ENCODE peak calls at places on chromosomes 11 and 22, in eight cellular contexts. One of them, this sample, is unnamed.

GRCh38 chr11:12684354-12684753 is 10.1 kb downstream of the TEAD1 start:
- DNase-seq in NCI-H510A treated with DMSO at 0.1 percent for 48 hours: no peak
- DNase-seq in SK-N-SH: no peak
- DNase-seq in SHP77 treated with DMSO at 0.1 percent for 48 hours: no peak
- DNase-seq in stimulated activated CD8-positive, alpha-beta memory T cell treated with anti-CD3 and anti-CD28 coated beads, Interleukin-4, amount 100 ng/mL, for 1 hour: no peak
- DNase-seq in right atrium auricular region: no peak
- DNase-seq in NCI-H774: no peak
- DNase-seq in aorta: no peak
- DNase-seq in this sample: no peak

GRCh38 chr22:30423296-30423958 is 2.1 kb upstream of the MTFP1 start:
- DNase-seq in NCI-H510A treated with DMSO at 0.1 percent for 48 hours: peak
- DNase-seq in SK-N-SH: no peak
- DNase-seq in SHP77 treated with DMSO at 0.1 percent for 48 hours: no peak
- DNase-seq in stimulated activated CD8-positive, alpha-beta memory T cell treated with anti-CD3 and anti-CD28 coated beads, Interleukin-4, amount 100 ng/mL, for 1 hour: no peak
- DNase-seq in right atrium auricular region: no peak
- DNase-seq in NCI-H774: no peak
- DNase-seq in aorta: peak
- DNase-seq in this sample: peak

GRCh38 chr11:1938343-1939005 is 8.7 kb upstream of the MRPL23 start:
- DNase-seq in NCI-H510A treated with DMSO at 0.1 percent for 48 hours: no peak
- DNase-seq in SK-N-SH: peak
- DNase-seq in SHP77 treated with DMSO at 0.1 percent for 48 hours: no peak
- DNase-seq in stimulated activated CD8-positive, alpha-beta memory T cell treated with anti-CD3 and anti-CD28 coated beads, Interleukin-4, amount 100 ng/mL, for 1 hour: no peak
- DNase-seq in right atrium auricular region: no peak
- DNase-seq in NCI-H774: no peak
- DNase-seq in aorta: peak
- DNase-seq in this sample: no peak

GRCh38 chr11:68017858-68018729 is 8.0 kb downstream of the ALDH3B1 start:
- DNase-seq in NCI-H510A treated with DMSO at 0.1 percent for 48 hours: no peak
- DNase-seq in SK-N-SH: no peak
- DNase-seq in SHP77 treated with DMSO at 0.1 percent for 48 hours: no peak
- DNase-seq in stimulated activated CD8-positive, alpha-beta memory T cell treated with anti-CD3 and anti-CD28 coated beads, Interleukin-4, amount 100 ng/mL, for 1 hour: no peak
- DNase-seq in right atrium auricular region: no peak
- DNase-seq in NCI-H774: no peak
- DNase-seq in aorta: no peak
- DNase-seq in this sample: no peak

GRCh38 chr11:116871248-116871647 is 33.8 kb upstream of the APOA1 start:
- DNase-seq in NCI-H510A treated with DMSO at 0.1 percent for 48 hours: no peak
- DNase-seq in SK-N-SH: no peak
- DNase-seq in SHP77 treated with DMSO at 0.1 percent for 48 hours: no peak
- DNase-seq in stimulated activated CD8-positive, alpha-beta memory T cell treated with anti-CD3 and anti-CD28 coated beads, Interleukin-4, amount 100 ng/mL, for 1 hour: no peak
- DNase-seq in right atrium auricular region: peak
- DNase-seq in NCI-H774: no peak
- DNase-seq in aorta: no peak
- DNase-seq in this sample: no peak

GRCh38 chr11:92839450-92839849 is 130.0 kb upstream of the MTNR1B start:
- DNase-seq in NCI-H510A treated with DMSO at 0.1 percent for 48 hours: peak
- DNase-seq in SK-N-SH: no peak
- DNase-seq in SHP77 treated with DMSO at 0.1 percent for 48 hours: no peak
- DNase-seq in stimulated activated CD8-positive, alpha-beta memory T cell treated with anti-CD3 and anti-CD28 coated beads, Interleukin-4, amount 100 ng/mL, for 1 hour: no peak
- DNase-seq in right atrium auricular region: no peak
- DNase-seq in NCI-H774: no peak
- DNase-seq in aorta: no peak
- DNase-seq in this sample: no peak

GRCh38 chr11:25247336-25247735 is 750.5 kb downstream of the LUZP2 start:
- DNase-seq in NCI-H510A treated with DMSO at 0.1 percent for 48 hours: no peak
- DNase-seq in SK-N-SH: no peak
- DNase-seq in SHP77 treated with DMSO at 0.1 percent for 48 hours: no peak
- DNase-seq in stimulated activated CD8-positive, alpha-beta memory T cell treated with anti-CD3 and anti-CD28 coated beads, Interleukin-4, amount 100 ng/mL, for 1 hour: no peak
- DNase-seq in right atrium auricular region: no peak
- DNase-seq in NCI-H774: no peak
- DNase-seq in aorta: no peak
- DNase-seq in this sample: no peak

GRCh38 chr22:41648431-41648830 is 27.3 kb downstream of the XRCC6 start:
- DNase-seq in NCI-H510A treated with DMSO at 0.1 percent for 48 hours: no peak
- DNase-seq in SK-N-SH: no peak
- DNase-seq in SHP77 treated with DMSO at 0.1 percent for 48 hours: no peak
- DNase-seq in stimulated activated CD8-positive, alpha-beta memory T cell treated with anti-CD3 and anti-CD28 coated beads, Interleukin-4, amount 100 ng/mL, for 1 hour: no peak
- DNase-seq in right atrium auricular region: no peak
- DNase-seq in NCI-H774: no peak
- DNase-seq in aorta: no peak
- DNase-seq in this sample: no peak

GRCh38 chr11:61056981-61057380 is 45.3 kb upstream of the CD5 start:
- DNase-seq in NCI-H510A treated with DMSO at 0.1 percent for 48 hours: no peak
- DNase-seq in SK-N-SH: no peak
- DNase-seq in SHP77 treated with DMSO at 0.1 percent for 48 hours: no peak
- DNase-seq in stimulated activated CD8-positive, alpha-beta memory T cell treated with anti-CD3 and anti-CD28 coated beads, Interleukin-4, amount 100 ng/mL, for 1 hour: no peak
- DNase-seq in right atrium auricular region: no peak
- DNase-seq in NCI-H774: no peak
- DNase-seq in aorta: no peak
- DNase-seq in this sample: no peak

GRCh38 chr11:102716527-102716926 is 8.2 kb downstream of the MMP8 start:
- DNase-seq in NCI-H510A treated with DMSO at 0.1 percent for 48 hours: no peak
- DNase-seq in SK-N-SH: no peak
- DNase-seq in SHP77 treated with DMSO at 0.1 percent for 48 hours: no peak
- DNase-seq in stimulated activated CD8-positive, alpha-beta memory T cell treated with anti-CD3 and anti-CD28 coated beads, Interleukin-4, amount 100 ng/mL, for 1 hour: no peak
- DNase-seq in right atrium auricular region: no peak
- DNase-seq in NCI-H774: no peak
- DNase-seq in aorta: no peak
- DNase-seq in this sample: no peak

GRCh38 chr22:43883012-43883661 is 8.7 kb downstream of the PNPLA5 start:
- DNase-seq in NCI-H510A treated with DMSO at 0.1 percent for 48 hours: peak
- DNase-seq in SK-N-SH: peak
- DNase-seq in SHP77 treated with DMSO at 0.1 percent for 48 hours: peak
- DNase-seq in stimulated activated CD8-positive, alpha-beta memory T cell treated with anti-CD3 and anti-CD28 coated beads, Interleukin-4, amount 100 ng/mL, for 1 hour: no peak
- DNase-seq in right atrium auricular region: no peak
- DNase-seq in NCI-H774: peak
- DNase-seq in aorta: peak
- DNase-seq in this sample: peak

GRCh38 chr11:88886796-88887195 is 179.0 kb downstream of the GRM5 start:
- DNase-seq in NCI-H510A treated with DMSO at 0.1 percent for 48 hours: no peak
- DNase-seq in SK-N-SH: peak
- DNase-seq in SHP77 treated with DMSO at 0.1 percent for 48 hours: peak
- DNase-seq in stimulated activated CD8-positive, alpha-beta memory T cell treated with anti-CD3 and anti-CD28 coated beads, Interleukin-4, amount 100 ng/mL, for 1 hour: no peak
- DNase-seq in right atrium auricular region: no peak
- DNase-seq in NCI-H774: no peak
- DNase-seq in aorta: no peak
- DNase-seq in this sample: peak

This sample was measured in activated CD8-positive, alpha-beta T cell treated with anti-CD3 and anti-CD28 coated beads, Interleukin-2, amount 10 ng/mL, durations not matched to agents 7 days and 5 days.